ENCODE peak calls at places on chromosomes 12 and 14, in four cellular contexts. One of them, this sample, is unnamed.

GRCh38 chr12:54945082-54945481 is 39.5 kb downstream of the TESPA1 start:
- DNase-seq in CD8-positive, alpha-beta T cell: no peak
- DNase-seq in AG08395: no peak
- DNase-seq in NCI-H1694: no peak
- DNase-seq in this sample: no peak

GRCh38 chr12:113482334-113482733 is 10.7 kb upstream of the LHX5 start:
- DNase-seq in NCI-H1694: no peak
- DNase-seq in CD8-positive, alpha-beta T cell: no peak
- DNase-seq in AG08395: no peak
- DNase-seq in this sample: no peak

GRCh38 chr12:96698965-96699364 is 208.1 kb upstream of the NEDD1 start:
- DNase-seq in AG08395: no peak
- DNase-seq in NCI-H1694: no peak
- DNase-seq in CD8-positive, alpha-beta T cell: no peak
- DNase-seq in this sample: no peak

GRCh38 chr12:32603858-32604257 is 75.2 kb upstream of the DNM1L start:
- DNase-seq in CD8-positive, alpha-beta T cell: no peak
- DNase-seq in AG08395: peak; percentile 48
- DNase-seq in NCI-H1694: no peak
- DNase-seq in this sample: no peak

GRCh38 chr12:124286414-124286813 is 8.5 kb upstream of the RFLNA start:
- DNase-seq in NCI-H1694: no peak
- DNase-seq in AG08395: no peak
- DNase-seq in CD8-positive, alpha-beta T cell: no peak
- DNase-seq in this sample: no peak

GRCh38 chr14:92978229-92979021 is 55.5 kb downstream of the CHGA start:
- DNase-seq in NCI-H1694: no peak
- DNase-seq in AG08395: no peak
- DNase-seq in CD8-positive, alpha-beta T cell: no peak
- DNase-seq in this sample: no peak

GRCh38 chr14:80862983-80863382 is 78.6 kb downstream of the CEP128 start:
- DNase-seq in AG08395: no peak
- DNase-seq in CD8-positive, alpha-beta T cell: no peak
- DNase-seq in NCI-H1694: peak; percentile 19
- DNase-seq in this sample: no peak

GRCh38 chr12:5900533-5901255 is 44.4 kb downstream of the ANO2 start:
- DNase-seq in CD8-positive, alpha-beta T cell: no peak
- DNase-seq in AG08395: no peak
- DNase-seq in NCI-H1694: no peak
- DNase-seq in this sample: no peak

GRCh38 chr12:6301721-6302120 is 8.8 kb upstream of the PLEKHG6 start:
- DNase-seq in AG08395: no peak
- DNase-seq in CD8-positive, alpha-beta T cell: no peak
- DNase-seq in NCI-H1694: no peak
- DNase-seq in this sample: no peak

GRCh38 chr14:99177876-99178630 is 93.9 kb downstream of the BCL11B start:
- DNase-seq in AG08395: no peak
- DNase-seq in NCI-H1694: no peak
- DNase-seq in CD8-positive, alpha-beta T cell: no peak
- DNase-seq in this sample: no peak

GRCh38 chr12:69129564-69129963 is 109.8 kb upstream of the CPSF6 start:
- DNase-seq in CD8-positive, alpha-beta T cell: no peak
- DNase-seq in AG08395: no peak
- DNase-seq in NCI-H1694: no peak
- DNase-seq in this sample: no peak

GRCh38 chr12:54360717-54361456 is 3.4 kb downstream of the GPR84 start:
- DNase-seq in AG08395: peak; percentile 42
- DNase-seq in NCI-H1694: peak; percentile 90
- DNase-seq in CD8-positive, alpha-beta T cell: no peak
- DNase-seq in this sample: no peak

GRCh38 chr12:124928095-124928911 is 13.9 kb upstream of the UBC start:
- DNase-seq in CD8-positive, alpha-beta T cell: no peak
- DNase-seq in AG08395: no peak
- DNase-seq in NCI-H1694: no peak
- DNase-seq in this sample: no peak

GRCh38 chr14:103109789-103110415 is 13.4 kb upstream of the TNFAIP2 start:
- DNase-seq in NCI-H1694: peak; percentile 58
- DNase-seq in AG08395: peak; percentile 49
- DNase-seq in CD8-positive, alpha-beta T cell: no peak
- DNase-seq in this sample: no peak

GRCh38 chr12:73308747-73309146 is 1036.6 kb downstream of the TRHDE start:
- DNase-seq in AG08395: no peak
- DNase-seq in CD8-positive, alpha-beta T cell: no peak
- DNase-seq in NCI-H1694: no peak
- DNase-seq in this sample: no peak

GRCh38 chr12:120822832-120823503 is 81.2 kb downstream of the SPPL3 start:
- DNase-seq in AG08395: no peak
- DNase-seq in CD8-positive, alpha-beta T cell: no peak
- DNase-seq in NCI-H1694: no peak
- DNase-seq in this sample: peak; percentile 18